ENCODE peak calls at places on chromosomes 7 and 10, in four cellular contexts. One of them, this sample, is unnamed. For H3K9me3, the result is how much of the 10 kb centered on the place peaks cover.

GRCh38 chr7:8443871-8444756 is 10.7 kb downstream of the NXPH1 start:
- DNase-seq in PC-3: no peak
- DNase-seq in heart left ventricle: no peak
- DNase-seq in HCT116: no peak
- DNase-seq in this sample: no peak

GRCh38 chr7:73429218-73429617 is 4.4 kb upstream of the FZD9 start:
- DNase-seq in HCT116: no peak
- DNase-seq in heart left ventricle: no peak
- DNase-seq in PC-3: no peak
- DNase-seq in this sample: no peak

GRCh38 chr10:31808258-31809218 is 120.1 kb downstream of the ARHGAP12 start:
- DNase-seq in heart left ventricle: peak
- DNase-seq in HCT116: peak
- DNase-seq in PC-3: peak
- DNase-seq in this sample: no peak

GRCh38 chr7:129664029-129665012 is 52.8 kb downstream of the NRF1 start:
- DNase-seq in PC-3: peak
- DNase-seq in HCT116: peak
- DNase-seq in heart left ventricle: no peak
- DNase-seq in this sample: no peak

GRCh38 chr10:48506147-48506917 is 98.5 kb downstream of the ARHGAP22 start:
- DNase-seq in HCT116: peak
- DNase-seq in PC-3: peak
- DNase-seq in heart left ventricle: no peak
- DNase-seq in this sample: no peak

GRCh38 chr7:23373151-23374004 is 74.2 kb downstream of the MALSU1 start:
- DNase-seq in heart left ventricle: no peak
- DNase-seq in PC-3: peak
- DNase-seq in HCT116: no peak
- DNase-seq in this sample: no peak

GRCh38 chr10:86651631-86652331 is 2.6 kb upstream of the OPN4 start:
- DNase-seq in PC-3: no peak
- DNase-seq in heart left ventricle: peak
- DNase-seq in HCT116: no peak
- DNase-seq in this sample: no peak

GRCh38 chr10:22681783-22682183 is 32.6 kb downstream of the PIP4K2A start:
- DNase-seq in HCT116: peak
- DNase-seq in heart left ventricle: no peak
- DNase-seq in PC-3: peak
- DNase-seq in this sample: no peak

GRCh38 chr10:100688201-100688600 is 57.2 kb upstream of the PAX2 start:
- DNase-seq in PC-3: no peak
- DNase-seq in HCT116: no peak
- DNase-seq in heart left ventricle: no peak
- DNase-seq in this sample: no peak

GRCh38 chr10:124717911-124718734 is 26.1 kb downstream of the FAM53B start:
- DNase-seq in HCT116: no peak
- DNase-seq in PC-3: no peak
- DNase-seq in heart left ventricle: no peak
- DNase-seq in this sample: no peak

GRCh38 chr7:121831320-121831719 is 41.6 kb upstream of the PTPRZ1 start:
- DNase-seq in heart left ventricle: no peak
- DNase-seq in HCT116: no peak
- DNase-seq in PC-3: no peak
- DNase-seq in this sample: no peak

GRCh38 chr7:87267239-87267900 is 47.8 kb upstream of the TMEM243 start:
- DNase-seq in PC-3: no peak
- DNase-seq in HCT116: no peak
- DNase-seq in heart left ventricle: no peak
- DNase-seq in this sample: no peak

GRCh38 chr7:36036590-36036989 is 116.5 kb upstream of the EEPD1 start:
- DNase-seq in heart left ventricle: peak
- DNase-seq in PC-3: peak
- DNase-seq in HCT116: no peak
- DNase-seq in this sample: no peak

GRCh38 chr10:16853201-16853600 is 36.0 kb upstream of the RSU1 start:
- DNase-seq in heart left ventricle: no peak
- DNase-seq in HCT116: peak
- DNase-seq in PC-3: peak
- DNase-seq in this sample: no peak

GRCh38 chr7:29996321-29996720 is 6.7 kb upstream of the SCRN1 start:
- DNase-seq in HCT116: no peak
- DNase-seq in PC-3: no peak
- DNase-seq in heart left ventricle: no peak
- DNase-seq in this sample: no peak

GRCh38 chr7:116797611-116798010 is 64.8 kb upstream of the CAPZA2 start:
- DNase-seq in HCT116: no peak
- DNase-seq in heart left ventricle: no peak
- DNase-seq in PC-3: no peak
- DNase-seq in this sample: no peak

GRCh38 chr10:44975487-44976331 is 2.9 kb downstream of the DEPP1 start:
- DNase-seq in HCT116: peak
- DNase-seq in PC-3: peak
- DNase-seq in heart left ventricle: no peak
- DNase-seq in this sample: no peak

GRCh38 chr7:388023-388355 is 98.0 kb downstream of the FOXL3 start:
- DNase-seq in heart left ventricle: no peak
- DNase-seq in HCT116: no peak
- DNase-seq in PC-3: no peak
- DNase-seq in this sample: no peak

GRCh38 chr10:52644678-52645434 is 127.7 kb downstream of the MBL2 start:
- DNase-seq in PC-3: peak
- DNase-seq in HCT116: peak
- DNase-seq in heart left ventricle: peak
- DNase-seq in this sample: no peak

GRCh38 chr7:101119876-101120275 is 7.0 kb upstream of the SERPINE1 start:
- DNase-seq in PC-3: no peak
- DNase-seq in heart left ventricle: no peak
- DNase-seq in HCT116: no peak
- DNase-seq in this sample: no peak

GRCh38 chr10:62025901-62026879 is 124.7 kb downstream of the ARID5B start:
- DNase-seq in heart left ventricle: no peak
- DNase-seq in PC-3: peak
- DNase-seq in HCT116: no peak
- DNase-seq in this sample: no peak

GRCh38 chr10:91287276-91287675 is 66.8 kb downstream of the PCGF5 start:
- DNase-seq in PC-3: no peak
- DNase-seq in HCT116: no peak
- DNase-seq in heart left ventricle: no peak
- DNase-seq in this sample: no peak

GRCh38 chr10:43137971-43138756 is at the start of gene CSGALNACT2:
- DNase-seq in PC-3: peak
- DNase-seq in HCT116: peak
- DNase-seq in heart left ventricle: peak
- DNase-seq in this sample: peak

GRCh38 chr10:43350139-43350538 is 21.3 kb upstream of the FXYD4 start:
- DNase-seq in heart left ventricle: no peak
- DNase-seq in PC-3: peak
- DNase-seq in HCT116: no peak
- DNase-seq in this sample: no peak

GRCh38 chr10:105742184-105742583 is 1101.1 kb downstream of the SORCS3 start:
- DNase-seq in heart left ventricle: peak
- DNase-seq in PC-3: peak
- DNase-seq in HCT116: no peak
- DNase-seq in this sample: no peak

GRCh38 chr7:101557978-101558741 is 70.9 kb downstream of the MYL10 start:
- DNase-seq in PC-3: no peak
- DNase-seq in HCT116: no peak
- DNase-seq in heart left ventricle: no peak
- DNase-seq in this sample: no peak

GRCh38 chr10:114274616-114275453 is 35.8 kb downstream of the VWA2 start:
- DNase-seq in HCT116: no peak
- DNase-seq in PC-3: no peak
- DNase-seq in heart left ventricle: no peak
- DNase-seq in this sample: no peak

GRCh38 chr10:88131561-88132139 is 268.2 kb downstream of the PTEN start:
- DNase-seq in HCT116: no peak
- DNase-seq in heart left ventricle: no peak
- DNase-seq in PC-3: no peak
- DNase-seq in this sample: no peak

GRCh38 chr7:105387621-105388372 is 924 bp downstream of the SRPK2 start:
- DNase-seq in PC-3: peak
- DNase-seq in heart left ventricle: peak
- DNase-seq in HCT116: no peak
- DNase-seq in this sample: peak

GRCh38 chr10:59432207-59432900 is 70.0 kb upstream of the FAM13C start:
- DNase-seq in HCT116: no peak
- DNase-seq in heart left ventricle: no peak
- DNase-seq in PC-3: peak
- DNase-seq in this sample: no peak

GRCh38 chr10:133325761-133326463 is 10.8 kb downstream of the CALY start:
- DNase-seq in heart left ventricle: no peak
- DNase-seq in HCT116: no peak
- DNase-seq in PC-3: no peak
- DNase-seq in this sample: no peak

GRCh38 chr10:32373496-32373895 is 26.5 kb upstream of the EPC1 start:
- DNase-seq in heart left ventricle: no peak
- DNase-seq in HCT116: no peak
- DNase-seq in PC-3: no peak
- DNase-seq in this sample: no peak

GRCh38 chr10:124059552-124059951 is 33.8 kb downstream of the CHST15 start:
- DNase-seq in HCT116: no peak
- DNase-seq in PC-3: no peak
- DNase-seq in heart left ventricle: no peak
- DNase-seq in this sample: no peak

GRCh38 chr10:132294561-132295320 is 13.0 kb downstream of the STK32C start:
- DNase-seq in heart left ventricle: no peak
- DNase-seq in PC-3: no peak
- DNase-seq in HCT116: no peak
- DNase-seq in this sample: no peak

GRCh38 chr10:76287856-76288255 is 856.4 kb downstream of the LRMDA start:
- DNase-seq in heart left ventricle: no peak
- DNase-seq in HCT116: no peak
- DNase-seq in PC-3: no peak
- DNase-seq in this sample: no peak

DNA sequence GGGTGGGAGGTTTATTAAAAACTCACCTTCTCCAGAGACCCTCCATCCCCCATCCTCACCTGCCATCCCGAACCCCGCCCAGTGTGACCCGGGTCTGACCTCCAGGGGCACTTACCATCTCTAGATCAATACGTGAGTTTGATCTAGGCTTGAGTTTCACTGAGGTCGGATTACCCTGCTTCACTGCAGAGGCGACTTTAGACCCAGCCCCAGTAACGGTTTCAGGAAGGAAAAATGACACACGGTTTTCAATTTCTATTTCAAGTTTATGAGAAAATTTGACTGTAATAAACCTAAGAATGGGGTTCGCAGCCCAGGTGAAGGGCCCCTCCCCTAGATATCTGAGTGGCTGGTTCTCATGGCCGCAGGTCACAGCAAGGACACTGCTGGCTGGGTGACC is 33.1 kb downstream of the RCC1L start:
- DNase-seq in heart left ventricle: no peak
- DNase-seq in HCT116: no peak
- DNase-seq in PC-3: no peak
- DNase-seq in this sample: no peak
- H3K27ac ChIP-seq in heart left ventricle: no peak
- H3K27ac ChIP-seq in HCT116: no peak
- H3K27ac ChIP-seq in PC-3: no peak
- H3K27ac ChIP-seq in this sample: no peak

GRCh38 chr7:158249692-158250091 is 337.9 kb downstream of the PTPRN2 start:
- DNase-seq in PC-3: no peak
- DNase-seq in HCT116: no peak
- DNase-seq in heart left ventricle: peak
- DNase-seq in this sample: no peak
- H3K9me3 ChIP-seq in PC-3: under half
- H3K9me3 ChIP-seq in HCT116: under half
- H3K9me3 ChIP-seq in heart left ventricle: under half
- H3K9me3 ChIP-seq in this sample: under half

GRCh38 chr7:2555121-2556052 is at the start of gene BRAT1:
- DNase-seq in PC-3: peak
- DNase-seq in HCT116: peak
- DNase-seq in heart left ventricle: peak
- DNase-seq in this sample: peak

GRCh38 chr7:2551418-2551817 is 3.9 kb downstream of the BRAT1 start:
- DNase-seq in PC-3: no peak
- DNase-seq in HCT116: no peak
- DNase-seq in heart left ventricle: no peak
- DNase-seq in this sample: no peak

GRCh38 chr7:2553108-2553507 is 2.2 kb downstream of the BRAT1 start:
- DNase-seq in PC-3: no peak
- DNase-seq in HCT116: no peak
- DNase-seq in heart left ventricle: no peak
- DNase-seq in this sample: no peak

GRCh38 chr7:2553831-2554581 is 1.3 kb downstream of the BRAT1 start:
- DNase-seq in PC-3: no peak
- DNase-seq in HCT116: no peak
- DNase-seq in heart left ventricle: no peak
- DNase-seq in this sample: no peak

GRCh38 chr7:2554654-2555053 is 670 bp downstream of the BRAT1 start:
- DNase-seq in HCT116: no peak
- DNase-seq in heart left ventricle: no peak
- DNase-seq in PC-3: no peak
- DNase-seq in this sample: no peak
- H3K27ac ChIP-seq in HCT116: peak
- H3K27ac ChIP-seq in heart left ventricle: no peak
- H3K27ac ChIP-seq in PC-3: no peak
- H3K27ac ChIP-seq in this sample: peak

DNA sequence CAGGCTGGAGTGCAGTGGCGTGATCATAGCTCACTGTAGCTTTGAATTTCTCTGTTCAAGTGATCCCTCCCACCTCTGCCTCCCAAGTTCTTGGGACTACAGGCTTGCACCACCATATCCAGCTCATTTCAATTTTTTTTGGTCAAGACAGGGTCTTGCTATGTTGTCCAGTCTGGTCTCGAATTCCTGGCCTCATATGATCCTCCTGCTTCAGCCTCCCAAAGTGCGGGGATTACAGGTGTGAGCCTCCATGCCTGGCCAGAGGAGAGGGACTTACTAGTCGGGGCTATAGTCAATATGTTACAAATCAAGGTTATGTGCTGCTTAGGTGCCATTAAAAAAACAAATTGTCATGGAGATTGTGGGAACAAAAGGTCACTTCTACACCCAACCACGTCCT is 105.3 kb upstream of the GALNT17 start:
- DNase-seq in PC-3: no peak
- DNase-seq in HCT116: no peak
- DNase-seq in heart left ventricle: no peak
- DNase-seq in this sample: no peak
- H3K9me3 ChIP-seq in PC-3: under half
- H3K9me3 ChIP-seq in HCT116: under half
- H3K9me3 ChIP-seq in heart left ventricle: under half
- H3K9me3 ChIP-seq in this sample: under half

GRCh38 chr7:151061241-151062110 is 2.1 kb downstream of the SLC4A2 start:
- DNase-seq in heart left ventricle: no peak
- DNase-seq in PC-3: no peak
- DNase-seq in HCT116: no peak
- DNase-seq in this sample: no peak
- H3K27ac ChIP-seq in heart left ventricle: no peak
- H3K27ac ChIP-seq in PC-3: peak
- H3K27ac ChIP-seq in HCT116: peak
- H3K27ac ChIP-seq in this sample: peak

GRCh38 chr10:109106604-109107003 is 816.7 kb downstream of the XPNPEP1 start:
- DNase-seq in PC-3: no peak
- DNase-seq in HCT116: no peak
- DNase-seq in heart left ventricle: no peak
- DNase-seq in this sample: no peak
- H3K9me3 ChIP-seq in PC-3: under half
- H3K9me3 ChIP-seq in HCT116: under half
- H3K9me3 ChIP-seq in heart left ventricle: under half
- H3K9me3 ChIP-seq in this sample: under half

GRCh38 chr7:123598657-123599056 is 3.0 kb upstream of the ASB15 start:
- DNase-seq in HCT116: no peak
- DNase-seq in PC-3: no peak
- DNase-seq in heart left ventricle: no peak
- DNase-seq in this sample: no peak
- H3K27ac ChIP-seq in HCT116: no peak
- H3K27ac ChIP-seq in PC-3: no peak
- H3K27ac ChIP-seq in heart left ventricle: no peak
- H3K27ac ChIP-seq in this sample: peak

This sample was measured in tibial nerve.